ENCODE peak calls at places on chromosomes 5 and 9, in six cellular contexts. F is H1; K is stimulated activated CD8-positive, alpha-beta memory T cell treated with anti-CD3 and anti-CD28 coated beads, Interleukin-4, amount 100 ng/mL, for 48 hours; H is A549; R is GM19239; W is cardiac muscle cell. J is an unnamed sample.

GRCh38 chr5:62475072-62475471 is 62.5 kb downstream of the IPO11 start:
- DNase-seq in F (no peak), K (no peak), H (no peak), R (no peak), W (no peak), J (no peak)

GRCh38 chr5:1027631-1028441 is 19.2 kb downstream of the NKD2 start:
- DNase-seq in F (no peak), K (no peak), H (no peak), R (no peak), W (no peak), J (no peak)

GRCh38 chr9:113568481-113569321 is 105.2 kb downstream of the RGS3 start:
- DNase-seq in F (no peak), K (no peak), H (no peak), R (no peak), W (no peak), J (peak)

GRCh38 chr9:8030095-8030494 is 230.5 kb upstream of the DMAC1 start:
- DNase-seq in F (no peak), K (no peak), H (no peak), R (no peak), W (no peak), J (no peak)

GRCh38 chr5:88688981-88689661 is 193.9 kb downstream of the MEF2C start:
- DNase-seq in F (no peak), K (no peak), H (no peak), R (no peak), W (no peak), J (no peak)

GRCh38 chr9:128625391-128626145 is 31.1 kb downstream of the DYNC2I2 start:
- DNase-seq in F (no peak), K (no peak), H (no peak), R (no peak), W (no peak), J (no peak)

GRCh38 chr5:172931001-172931536 is 28.2 kb upstream of the RPL26L1 start:
- DNase-seq in F (no peak), K (no peak), H (peak), R (no peak), W (no peak), J (no peak)

GRCh38 chr9:70303268-70303667 is 44.5 kb downstream of the SMC5 start:
- DNase-seq in F (no peak), K (no peak), H (no peak), R (no peak), W (no peak), J (no peak)

GRCh38 chr9:121744687-121745395 is 93.4 kb downstream of the DAB2IP start:
- DNase-seq in F (no peak), K (no peak), H (no peak), R (no peak), W (peak), J (no peak)

GRCh38 chr5:72937517-72938061 is 18.3 kb upstream of the FCHO2 start:
- DNase-seq in F (no peak), K (no peak), H (no peak), R (no peak), W (no peak), J (no peak)